ENCODE peak calls at places on chromosomes 3 and 15, in five cellular contexts. One of them, this sample, is unnamed.

GRCh38 chr3:175764722-175765121 is 905.6 kb downstream of the NAALADL2 start:
- DNase-seq in H1: no peak
- DNase-seq in neuronal stem cell: no peak
- DNase-seq in trophoblast cell: no peak
- DNase-seq in mesenchymal stem cell: no peak
- DNase-seq in this sample: no peak

GRCh38 chr3:50430186-50430585 is 70.9 kb upstream of the TMEM115 start:
- DNase-seq in H1: no peak
- DNase-seq in neuronal stem cell: no peak
- DNase-seq in trophoblast cell: no peak
- DNase-seq in mesenchymal stem cell: no peak
- DNase-seq in this sample: no peak

GRCh38 chr3:192812736-192813383 is 85.5 kb upstream of the FGF12 start:
- DNase-seq in H1: no peak
- DNase-seq in neuronal stem cell: peak
- DNase-seq in trophoblast cell: peak
- DNase-seq in mesenchymal stem cell: peak
- DNase-seq in this sample: no peak

GRCh38 chr3:178546079-178546478 is 9.8 kb downstream of the KCNMB2 start:
- DNase-seq in H1: no peak
- DNase-seq in neuronal stem cell: no peak
- DNase-seq in trophoblast cell: no peak
- DNase-seq in mesenchymal stem cell: no peak
- DNase-seq in this sample: no peak

GRCh38 chr3:127888564-127889107 is 26.4 kb upstream of the KBTBD12 start:
- DNase-seq in H1: no peak
- DNase-seq in neuronal stem cell: no peak
- DNase-seq in trophoblast cell: no peak
- DNase-seq in mesenchymal stem cell: no peak
- DNase-seq in this sample: no peak

GRCh38 chr15:67116742-67117141 is 51.3 kb downstream of the SMAD3 start:
- DNase-seq in H1: no peak
- DNase-seq in neuronal stem cell: no peak
- DNase-seq in trophoblast cell: peak
- DNase-seq in mesenchymal stem cell: peak
- DNase-seq in this sample: no peak

GRCh38 chr3:25476639-25477038 is 48.6 kb downstream of the RARB start:
- DNase-seq in H1: no peak
- DNase-seq in neuronal stem cell: no peak
- DNase-seq in trophoblast cell: no peak
- DNase-seq in mesenchymal stem cell: no peak
- DNase-seq in this sample: no peak

GRCh38 chr3:41881233-41881821 is 80.6 kb downstream of the ULK4 start:
- DNase-seq in H1: no peak
- DNase-seq in neuronal stem cell: peak
- DNase-seq in trophoblast cell: no peak
- DNase-seq in mesenchymal stem cell: peak
- DNase-seq in this sample: no peak

GRCh38 chr3:109195812-109196211 is 59.3 kb downstream of the C3orf85 start:
- DNase-seq in H1: no peak
- DNase-seq in neuronal stem cell: no peak
- DNase-seq in trophoblast cell: no peak
- DNase-seq in mesenchymal stem cell: peak
- DNase-seq in this sample: no peak

GRCh38 chr3:118808743-118809142 is 225.9 kb downstream of the IGSF11 start:
- DNase-seq in H1: no peak
- DNase-seq in neuronal stem cell: peak
- DNase-seq in trophoblast cell: no peak
- DNase-seq in mesenchymal stem cell: no peak
- DNase-seq in this sample: no peak

GRCh38 chr3:101150504-101150903 is 157.3 kb upstream of the ABI3BP start:
- DNase-seq in H1: no peak
- DNase-seq in neuronal stem cell: no peak
- DNase-seq in trophoblast cell: no peak
- DNase-seq in mesenchymal stem cell: no peak
- DNase-seq in this sample: no peak

GRCh38 chr15:78571382-78571781 is 6.1 kb downstream of the CHRNA5 start:
- DNase-seq in H1: no peak
- DNase-seq in neuronal stem cell: no peak
- DNase-seq in trophoblast cell: no peak
- DNase-seq in mesenchymal stem cell: no peak
- DNase-seq in this sample: no peak

GRCh38 chr3:52290596-52291507 is 3.2 kb downstream of the GLYCTK start:
- DNase-seq in H1: no peak
- DNase-seq in neuronal stem cell: no peak
- DNase-seq in trophoblast cell: no peak
- DNase-seq in mesenchymal stem cell: no peak
- DNase-seq in this sample: no peak

GRCh38 chr3:115549111-115549510 is 74.2 kb upstream of the GAP43 start:
- DNase-seq in H1: no peak
- DNase-seq in neuronal stem cell: no peak
- DNase-seq in trophoblast cell: no peak
- DNase-seq in mesenchymal stem cell: no peak
- DNase-seq in this sample: no peak

GRCh38 chr15:56640549-56640948 is 92.8 kb downstream of the ZNF280D start:
- DNase-seq in H1: no peak
- DNase-seq in neuronal stem cell: no peak
- DNase-seq in trophoblast cell: peak
- DNase-seq in mesenchymal stem cell: no peak
- DNase-seq in this sample: no peak

DNA sequence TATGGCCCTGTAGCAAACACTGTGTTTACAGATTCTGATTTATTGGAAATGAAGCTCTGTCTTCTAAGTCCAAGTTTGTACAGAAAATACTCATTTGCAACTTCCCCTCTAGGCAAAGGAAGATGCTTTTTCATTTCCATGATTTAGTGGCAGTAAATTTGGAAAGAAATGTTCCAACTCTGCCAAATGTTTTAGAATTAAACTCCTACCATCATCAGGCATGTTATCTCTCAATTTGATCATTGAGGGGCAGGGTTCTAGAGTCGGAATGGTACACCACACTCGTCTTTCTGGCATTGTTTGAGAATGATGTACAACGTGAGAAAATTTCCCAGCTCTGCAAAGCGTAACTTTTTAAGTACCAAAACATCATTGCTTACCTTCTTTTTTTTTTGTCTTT is 129.8 kb downstream of the ARNT2 start:
- DNase-seq in H1: no peak
- DNase-seq in neuronal stem cell: no peak
- DNase-seq in trophoblast cell: no peak
- DNase-seq in mesenchymal stem cell: no peak
- DNase-seq in this sample: no peak
- H2BK12ac ChIP-seq in H1: no peak
- H2BK12ac ChIP-seq in neuronal stem cell: no peak
- H2BK12ac ChIP-seq in trophoblast cell: no peak
- H2BK12ac ChIP-seq in mesenchymal stem cell: no peak
- H2BK12ac ChIP-seq in this sample: no peak

DNA sequence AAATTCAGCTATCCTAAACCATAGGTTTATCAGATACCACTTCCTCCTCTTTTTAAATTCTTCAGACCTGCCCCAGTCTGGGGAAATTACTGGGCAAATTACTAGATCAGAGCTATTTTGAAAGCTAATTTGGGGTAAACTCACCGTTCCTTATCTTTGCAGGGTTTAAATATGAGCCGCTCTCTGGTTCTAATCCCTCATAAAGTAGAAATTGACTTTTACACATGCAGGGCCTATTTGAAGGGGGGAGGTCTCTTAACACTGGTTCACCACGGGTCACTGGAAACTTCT is 11.0 kb upstream of the MEIS2 start:
- DNase-seq in H1: no peak
- DNase-seq in neuronal stem cell: no peak
- DNase-seq in trophoblast cell: no peak
- DNase-seq in mesenchymal stem cell: no peak
- DNase-seq in this sample: no peak
- H3K4me2 ChIP-seq in H1: peak
- H3K4me2 ChIP-seq in neuronal stem cell: no peak
- H3K4me2 ChIP-seq in trophoblast cell: peak
- H3K4me2 ChIP-seq in mesenchymal stem cell: no peak
- H3K4me2 ChIP-seq in this sample: peak

GRCh38 chr3:30333143-30333542 is 273.3 kb upstream of the TGFBR2 start:
- DNase-seq in H1: no peak
- DNase-seq in neuronal stem cell: no peak
- DNase-seq in trophoblast cell: no peak
- DNase-seq in mesenchymal stem cell: no peak
- DNase-seq in this sample: no peak

GRCh38 chr3:30331519-30331918 is 274.9 kb upstream of the TGFBR2 start:
- DNase-seq in H1: no peak
- DNase-seq in neuronal stem cell: no peak
- DNase-seq in trophoblast cell: no peak
- DNase-seq in mesenchymal stem cell: no peak
- DNase-seq in this sample: no peak

GRCh38 chr3:30333903-30334302 is 272.5 kb upstream of the TGFBR2 start:
- DNase-seq in H1: no peak
- DNase-seq in neuronal stem cell: no peak
- DNase-seq in trophoblast cell: peak
- DNase-seq in mesenchymal stem cell: no peak
- DNase-seq in this sample: no peak

DNA sequence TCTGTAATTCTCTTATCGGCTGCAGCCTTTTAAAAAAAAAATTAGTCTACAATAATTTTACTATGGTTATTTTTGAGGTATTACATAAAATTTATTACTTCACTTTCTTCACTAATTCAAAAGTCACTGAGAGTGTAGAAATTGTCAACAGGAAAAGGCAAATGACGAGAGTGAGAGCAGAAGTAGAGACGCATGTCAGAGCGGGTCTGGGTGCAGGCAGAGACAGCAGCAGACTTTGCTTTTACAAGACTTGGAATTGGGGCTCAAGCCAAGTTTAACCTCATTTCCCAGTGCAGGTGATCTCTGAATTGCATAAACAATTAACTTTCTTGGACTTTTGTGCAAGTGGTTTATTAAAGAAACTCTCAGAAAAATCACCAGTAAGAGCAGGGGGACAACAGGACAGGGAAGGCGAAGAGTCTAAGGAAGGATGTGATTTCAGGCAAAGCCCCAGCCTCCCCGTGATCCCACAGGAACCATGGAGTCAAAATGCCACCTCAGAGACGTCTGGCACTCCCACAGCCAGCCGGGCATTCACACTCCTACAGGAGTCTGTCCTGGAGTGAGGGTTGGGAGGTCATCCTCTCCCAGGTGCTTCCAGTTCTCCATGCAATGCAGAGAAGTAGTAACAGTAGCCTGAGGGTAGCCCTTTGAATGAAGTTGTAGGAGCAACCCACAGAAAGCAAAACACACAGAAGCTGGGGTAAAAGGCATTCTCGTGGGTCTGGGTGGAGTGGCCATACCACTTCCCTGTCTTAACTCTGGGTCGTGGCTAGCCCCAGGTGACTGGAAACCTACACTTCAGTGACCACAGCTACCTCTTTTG is 274.0 kb upstream of the TGFBR2 start:
- DNase-seq in H1: no peak
- DNase-seq in neuronal stem cell: no peak
- DNase-seq in trophoblast cell: no peak
- DNase-seq in mesenchymal stem cell: no peak
- DNase-seq in this sample: no peak
- H2BK12ac ChIP-seq in H1: no peak
- H2BK12ac ChIP-seq in neuronal stem cell: no peak
- H2BK12ac ChIP-seq in trophoblast cell: no peak
- H2BK12ac ChIP-seq in mesenchymal stem cell: no peak
- H2BK12ac ChIP-seq in this sample: no peak

GRCh38 chr3:129051776-129052400 is 8.7 kb upstream of the GP9 start:
- DNase-seq in H1: no peak
- DNase-seq in neuronal stem cell: no peak
- DNase-seq in trophoblast cell: no peak
- DNase-seq in mesenchymal stem cell: peak
- DNase-seq in this sample: no peak
- H3K4me2 ChIP-seq in H1: no peak
- H3K4me2 ChIP-seq in neuronal stem cell: no peak
- H3K4me2 ChIP-seq in trophoblast cell: no peak
- H3K4me2 ChIP-seq in mesenchymal stem cell: no peak
- H3K4me2 ChIP-seq in this sample: no peak

GRCh38 chr15:75192307-75192706 is 9.4 kb upstream of the C15orf39 start:
- DNase-seq in H1: no peak
- DNase-seq in neuronal stem cell: no peak
- DNase-seq in trophoblast cell: no peak
- DNase-seq in mesenchymal stem cell: no peak
- DNase-seq in this sample: no peak
- H2BK12ac ChIP-seq in H1: no peak
- H2BK12ac ChIP-seq in neuronal stem cell: no peak
- H2BK12ac ChIP-seq in trophoblast cell: no peak
- H2BK12ac ChIP-seq in mesenchymal stem cell: no peak
- H2BK12ac ChIP-seq in this sample: no peak

DNA sequence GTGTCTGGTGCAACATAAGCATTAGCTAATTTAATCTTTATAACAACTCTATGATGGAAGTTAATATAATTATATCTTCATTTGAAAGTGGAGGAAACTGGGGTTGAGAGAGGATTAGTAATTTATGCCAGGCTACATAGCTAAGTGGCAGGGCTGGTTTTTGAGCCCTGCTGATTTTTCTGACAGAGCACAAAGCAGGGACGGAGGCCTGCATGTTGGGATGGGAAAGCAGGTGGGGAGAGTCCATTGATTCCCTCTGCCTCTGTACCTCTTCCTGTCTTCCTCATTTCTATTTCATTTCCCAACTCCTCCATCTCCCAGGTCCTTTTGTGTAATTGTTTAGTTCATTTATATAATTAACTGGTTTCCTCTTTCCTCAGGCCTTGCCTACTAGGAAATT is 251.6 kb upstream of the ZPLD1 start:
- DNase-seq in H1: no peak
- DNase-seq in neuronal stem cell: no peak
- DNase-seq in trophoblast cell: no peak
- DNase-seq in mesenchymal stem cell: no peak
- DNase-seq in this sample: no peak
- H3K4me2 ChIP-seq in H1: no peak
- H3K4me2 ChIP-seq in neuronal stem cell: no peak
- H3K4me2 ChIP-seq in trophoblast cell: no peak
- H3K4me2 ChIP-seq in mesenchymal stem cell: no peak
- H3K4me2 ChIP-seq in this sample: no peak

DNA sequence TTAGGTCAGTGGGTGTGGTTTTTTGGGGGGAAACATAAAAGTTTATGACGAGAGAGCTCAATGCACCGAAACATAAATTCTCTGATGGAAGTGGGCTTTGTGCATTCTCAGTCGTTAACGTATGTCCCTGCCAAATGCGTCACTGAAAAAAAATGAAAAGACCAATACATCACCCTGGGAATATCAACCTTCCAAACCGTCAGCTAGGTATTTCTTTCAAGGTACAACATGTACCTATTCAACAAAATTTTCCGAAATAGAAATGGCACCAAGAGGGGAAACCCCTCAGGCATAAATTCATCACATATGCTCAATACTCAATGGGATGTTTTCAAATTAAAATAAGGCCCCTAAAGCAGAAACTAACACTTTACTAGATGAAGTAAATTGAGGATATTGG is 266.6 kb upstream of the SUCLG2 start:
- DNase-seq in H1: no peak
- DNase-seq in neuronal stem cell: no peak
- DNase-seq in trophoblast cell: peak
- DNase-seq in mesenchymal stem cell: no peak
- DNase-seq in this sample: no peak
- H2BK12ac ChIP-seq in H1: no peak
- H2BK12ac ChIP-seq in neuronal stem cell: no peak
- H2BK12ac ChIP-seq in trophoblast cell: no peak
- H2BK12ac ChIP-seq in mesenchymal stem cell: no peak
- H2BK12ac ChIP-seq in this sample: no peak